ENCODE peak calls at places on chromosomes 5 and 9, in eight cellular contexts. One of them, this sample, is unnamed.

GRCh38 chr5:98403131-98403530 is 370.3 kb upstream of the RGMB start:
- DNase-seq in activated CD4-positive, CD25-positive, alpha-beta regulatory T cell treated with anti-CD3 and anti-CD28 coated beads, Interleukin-2, amount 50 U/mL, for 72 hours: no peak
- DNase-seq in H9: no peak
- DNase-seq in activated T-cell treated with anti-CD3 and anti-CD28 coated beads, Interleukin-2, amount 50 U/mL, for 72 hours: no peak
- DNase-seq in globus pallidus: no peak
- DNase-seq in epithelial cell of esophagus: no peak
- DNase-seq in EH: peak
- DNase-seq in AML-193: no peak
- DNase-seq in this sample: no peak

GRCh38 chr9:125904155-125904841 is 157.1 kb downstream of the PBX3 start:
- DNase-seq in activated CD4-positive, CD25-positive, alpha-beta regulatory T cell treated with anti-CD3 and anti-CD28 coated beads, Interleukin-2, amount 50 U/mL, for 72 hours: no peak
- DNase-seq in H9: no peak
- DNase-seq in activated T-cell treated with anti-CD3 and anti-CD28 coated beads, Interleukin-2, amount 50 U/mL, for 72 hours: no peak
- DNase-seq in globus pallidus: no peak
- DNase-seq in epithelial cell of esophagus: no peak
- DNase-seq in EH: peak
- DNase-seq in AML-193: peak
- DNase-seq in this sample: no peak

GRCh38 chr5:118354806-118355205 is 633.5 kb downstream of the DTWD2 start:
- DNase-seq in activated CD4-positive, CD25-positive, alpha-beta regulatory T cell treated with anti-CD3 and anti-CD28 coated beads, Interleukin-2, amount 50 U/mL, for 72 hours: no peak
- DNase-seq in H9: no peak
- DNase-seq in activated T-cell treated with anti-CD3 and anti-CD28 coated beads, Interleukin-2, amount 50 U/mL, for 72 hours: no peak
- DNase-seq in globus pallidus: no peak
- DNase-seq in epithelial cell of esophagus: no peak
- DNase-seq in EH: no peak
- DNase-seq in AML-193: no peak
- DNase-seq in this sample: no peak

GRCh38 chr5:140038373-140038957 is 4.6 kb downstream of the NRG2 start:
- DNase-seq in activated CD4-positive, CD25-positive, alpha-beta regulatory T cell treated with anti-CD3 and anti-CD28 coated beads, Interleukin-2, amount 50 U/mL, for 72 hours: no peak
- DNase-seq in H9: no peak
- DNase-seq in activated T-cell treated with anti-CD3 and anti-CD28 coated beads, Interleukin-2, amount 50 U/mL, for 72 hours: no peak
- DNase-seq in globus pallidus: peak
- DNase-seq in epithelial cell of esophagus: no peak
- DNase-seq in EH: peak
- DNase-seq in AML-193: no peak
- DNase-seq in this sample: no peak

GRCh38 chr5:151357792-151358191 is 10.4 kb upstream of the SLC36A2 start:
- DNase-seq in activated CD4-positive, CD25-positive, alpha-beta regulatory T cell treated with anti-CD3 and anti-CD28 coated beads, Interleukin-2, amount 50 U/mL, for 72 hours: no peak
- DNase-seq in H9: no peak
- DNase-seq in activated T-cell treated with anti-CD3 and anti-CD28 coated beads, Interleukin-2, amount 50 U/mL, for 72 hours: no peak
- DNase-seq in globus pallidus: no peak
- DNase-seq in epithelial cell of esophagus: peak
- DNase-seq in EH: peak
- DNase-seq in AML-193: no peak
- DNase-seq in this sample: no peak

GRCh38 chr5:135608361-135608760 is 29.6 kb upstream of the CXCL14 start:
- DNase-seq in activated CD4-positive, CD25-positive, alpha-beta regulatory T cell treated with anti-CD3 and anti-CD28 coated beads, Interleukin-2, amount 50 U/mL, for 72 hours: no peak
- DNase-seq in H9: no peak
- DNase-seq in activated T-cell treated with anti-CD3 and anti-CD28 coated beads, Interleukin-2, amount 50 U/mL, for 72 hours: no peak
- DNase-seq in globus pallidus: no peak
- DNase-seq in epithelial cell of esophagus: peak
- DNase-seq in EH: no peak
- DNase-seq in AML-193: no peak
- DNase-seq in this sample: no peak

GRCh38 chr9:121972501-121972981 is 120.6 kb downstream of the TTLL11 start:
- DNase-seq in activated CD4-positive, CD25-positive, alpha-beta regulatory T cell treated with anti-CD3 and anti-CD28 coated beads, Interleukin-2, amount 50 U/mL, for 72 hours: no peak
- DNase-seq in H9: no peak
- DNase-seq in activated T-cell treated with anti-CD3 and anti-CD28 coated beads, Interleukin-2, amount 50 U/mL, for 72 hours: no peak
- DNase-seq in globus pallidus: no peak
- DNase-seq in epithelial cell of esophagus: peak
- DNase-seq in EH: peak
- DNase-seq in AML-193: no peak
- DNase-seq in this sample: no peak

GRCh38 chr5:31066655-31067328 is 126.7 kb upstream of the CDH6 start:
- DNase-seq in activated CD4-positive, CD25-positive, alpha-beta regulatory T cell treated with anti-CD3 and anti-CD28 coated beads, Interleukin-2, amount 50 U/mL, for 72 hours: no peak
- DNase-seq in H9: no peak
- DNase-seq in activated T-cell treated with anti-CD3 and anti-CD28 coated beads, Interleukin-2, amount 50 U/mL, for 72 hours: no peak
- DNase-seq in globus pallidus: no peak
- DNase-seq in epithelial cell of esophagus: no peak
- DNase-seq in EH: peak
- DNase-seq in AML-193: no peak
- DNase-seq in this sample: no peak

GRCh38 chr5:157571357-157571827 is 4.2 kb downstream of the ADAM19 start:
- DNase-seq in activated CD4-positive, CD25-positive, alpha-beta regulatory T cell treated with anti-CD3 and anti-CD28 coated beads, Interleukin-2, amount 50 U/mL, for 72 hours: no peak
- DNase-seq in H9: no peak
- DNase-seq in activated T-cell treated with anti-CD3 and anti-CD28 coated beads, Interleukin-2, amount 50 U/mL, for 72 hours: peak
- DNase-seq in globus pallidus: peak
- DNase-seq in epithelial cell of esophagus: no peak
- DNase-seq in EH: peak
- DNase-seq in AML-193: peak
- DNase-seq in this sample: peak

GRCh38 chr5:1536298-1537165 is 12.8 kb upstream of the LPCAT1 start:
- DNase-seq in activated CD4-positive, CD25-positive, alpha-beta regulatory T cell treated with anti-CD3 and anti-CD28 coated beads, Interleukin-2, amount 50 U/mL, for 72 hours: peak
- DNase-seq in H9: peak
- DNase-seq in activated T-cell treated with anti-CD3 and anti-CD28 coated beads, Interleukin-2, amount 50 U/mL, for 72 hours: peak
- DNase-seq in globus pallidus: no peak
- DNase-seq in epithelial cell of esophagus: peak
- DNase-seq in EH: peak
- DNase-seq in AML-193: no peak
- DNase-seq in this sample: peak

GRCh38 chr5:179370490-179371122 is 25.3 kb upstream of the ADAMTS2 start:
- DNase-seq in activated CD4-positive, CD25-positive, alpha-beta regulatory T cell treated with anti-CD3 and anti-CD28 coated beads, Interleukin-2, amount 50 U/mL, for 72 hours: no peak
- DNase-seq in H9: no peak
- DNase-seq in activated T-cell treated with anti-CD3 and anti-CD28 coated beads, Interleukin-2, amount 50 U/mL, for 72 hours: no peak
- DNase-seq in globus pallidus: peak
- DNase-seq in epithelial cell of esophagus: no peak
- DNase-seq in EH: no peak
- DNase-seq in AML-193: no peak
- DNase-seq in this sample: no peak

GRCh38 chr5:61277781-61278180 is 54.3 kb upstream of the ZSWIM6 start:
- DNase-seq in activated CD4-positive, CD25-positive, alpha-beta regulatory T cell treated with anti-CD3 and anti-CD28 coated beads, Interleukin-2, amount 50 U/mL, for 72 hours: no peak
- DNase-seq in H9: no peak
- DNase-seq in activated T-cell treated with anti-CD3 and anti-CD28 coated beads, Interleukin-2, amount 50 U/mL, for 72 hours: no peak
- DNase-seq in globus pallidus: no peak
- DNase-seq in epithelial cell of esophagus: peak
- DNase-seq in EH: no peak
- DNase-seq in AML-193: no peak
- DNase-seq in this sample: no peak

GRCh38 chr9:14909631-14910177 is 524 bp downstream of the FREM1 start:
- DNase-seq in activated CD4-positive, CD25-positive, alpha-beta regulatory T cell treated with anti-CD3 and anti-CD28 coated beads, Interleukin-2, amount 50 U/mL, for 72 hours: no peak
- DNase-seq in H9: no peak
- DNase-seq in activated T-cell treated with anti-CD3 and anti-CD28 coated beads, Interleukin-2, amount 50 U/mL, for 72 hours: no peak
- DNase-seq in globus pallidus: no peak
- DNase-seq in epithelial cell of esophagus: no peak
- DNase-seq in EH: no peak
- DNase-seq in AML-193: no peak
- DNase-seq in this sample: no peak

GRCh38 chr5:154850255-154851062 is at the start of gene FAXDC2:
- DNase-seq in activated CD4-positive, CD25-positive, alpha-beta regulatory T cell treated with anti-CD3 and anti-CD28 coated beads, Interleukin-2, amount 50 U/mL, for 72 hours: no peak
- DNase-seq in H9: peak
- DNase-seq in activated T-cell treated with anti-CD3 and anti-CD28 coated beads, Interleukin-2, amount 50 U/mL, for 72 hours: no peak
- DNase-seq in globus pallidus: peak
- DNase-seq in epithelial cell of esophagus: peak
- DNase-seq in EH: peak
- DNase-seq in AML-193: no peak
- DNase-seq in this sample: no peak

GRCh38 chr9:19137282-19137681 is 10.0 kb upstream of the PLIN2 start:
- DNase-seq in activated CD4-positive, CD25-positive, alpha-beta regulatory T cell treated with anti-CD3 and anti-CD28 coated beads, Interleukin-2, amount 50 U/mL, for 72 hours: no peak
- DNase-seq in H9: no peak
- DNase-seq in activated T-cell treated with anti-CD3 and anti-CD28 coated beads, Interleukin-2, amount 50 U/mL, for 72 hours: no peak
- DNase-seq in globus pallidus: no peak
- DNase-seq in epithelial cell of esophagus: peak
- DNase-seq in EH: peak
- DNase-seq in AML-193: no peak
- DNase-seq in this sample: no peak

GRCh38 chr5:151184316-151185042 is 26.9 kb upstream of the ANXA6 start:
- DNase-seq in activated CD4-positive, CD25-positive, alpha-beta regulatory T cell treated with anti-CD3 and anti-CD28 coated beads, Interleukin-2, amount 50 U/mL, for 72 hours: no peak
- DNase-seq in H9: no peak
- DNase-seq in activated T-cell treated with anti-CD3 and anti-CD28 coated beads, Interleukin-2, amount 50 U/mL, for 72 hours: no peak
- DNase-seq in globus pallidus: no peak
- DNase-seq in epithelial cell of esophagus: no peak
- DNase-seq in EH: no peak
- DNase-seq in AML-193: no peak
- DNase-seq in this sample: no peak

GRCh38 chr9:105329729-105330082 is 85.3 kb downstream of the SLC44A1 start:
- DNase-seq in activated CD4-positive, CD25-positive, alpha-beta regulatory T cell treated with anti-CD3 and anti-CD28 coated beads, Interleukin-2, amount 50 U/mL, for 72 hours: no peak
- DNase-seq in H9: no peak
- DNase-seq in activated T-cell treated with anti-CD3 and anti-CD28 coated beads, Interleukin-2, amount 50 U/mL, for 72 hours: no peak
- DNase-seq in globus pallidus: no peak
- DNase-seq in epithelial cell of esophagus: no peak
- DNase-seq in EH: no peak
- DNase-seq in AML-193: peak
- DNase-seq in this sample: no peak

GRCh38 chr5:36150676-36151433 is 832 bp downstream of the LMBRD2 start:
- DNase-seq in activated CD4-positive, CD25-positive, alpha-beta regulatory T cell treated with anti-CD3 and anti-CD28 coated beads, Interleukin-2, amount 50 U/mL, for 72 hours: peak
- DNase-seq in H9: peak
- DNase-seq in activated T-cell treated with anti-CD3 and anti-CD28 coated beads, Interleukin-2, amount 50 U/mL, for 72 hours: peak
- DNase-seq in globus pallidus: no peak
- DNase-seq in epithelial cell of esophagus: peak
- DNase-seq in EH: peak
- DNase-seq in AML-193: peak
- DNase-seq in this sample: peak

GRCh38 chr5:31982661-31983060 is 191.5 kb downstream of the GOLPH3 start:
- DNase-seq in activated CD4-positive, CD25-positive, alpha-beta regulatory T cell treated with anti-CD3 and anti-CD28 coated beads, Interleukin-2, amount 50 U/mL, for 72 hours: no peak
- DNase-seq in H9: no peak
- DNase-seq in activated T-cell treated with anti-CD3 and anti-CD28 coated beads, Interleukin-2, amount 50 U/mL, for 72 hours: no peak
- DNase-seq in globus pallidus: no peak
- DNase-seq in epithelial cell of esophagus: no peak
- DNase-seq in EH: peak
- DNase-seq in AML-193: no peak
- DNase-seq in this sample: no peak

GRCh38 chr9:35856206-35856605 is 14.0 kb downstream of the OR13J1 start:
- DNase-seq in activated CD4-positive, CD25-positive, alpha-beta regulatory T cell treated with anti-CD3 and anti-CD28 coated beads, Interleukin-2, amount 50 U/mL, for 72 hours: no peak
- DNase-seq in H9: no peak
- DNase-seq in activated T-cell treated with anti-CD3 and anti-CD28 coated beads, Interleukin-2, amount 50 U/mL, for 72 hours: no peak
- DNase-seq in globus pallidus: no peak
- DNase-seq in epithelial cell of esophagus: no peak
- DNase-seq in EH: no peak
- DNase-seq in AML-193: no peak
- DNase-seq in this sample: no peak

GRCh38 chr9:33785914-33786313 is 9.4 kb upstream of the PRSS3 start:
- DNase-seq in activated CD4-positive, CD25-positive, alpha-beta regulatory T cell treated with anti-CD3 and anti-CD28 coated beads, Interleukin-2, amount 50 U/mL, for 72 hours: no peak
- DNase-seq in H9: no peak
- DNase-seq in activated T-cell treated with anti-CD3 and anti-CD28 coated beads, Interleukin-2, amount 50 U/mL, for 72 hours: no peak
- DNase-seq in globus pallidus: no peak
- DNase-seq in epithelial cell of esophagus: no peak
- DNase-seq in EH: peak
- DNase-seq in AML-193: no peak
- DNase-seq in this sample: no peak

GRCh38 chr9:12790026-12790425 is 15.2 kb downstream of the LURAP1L start:
- DNase-seq in activated CD4-positive, CD25-positive, alpha-beta regulatory T cell treated with anti-CD3 and anti-CD28 coated beads, Interleukin-2, amount 50 U/mL, for 72 hours: no peak
- DNase-seq in H9: no peak
- DNase-seq in activated T-cell treated with anti-CD3 and anti-CD28 coated beads, Interleukin-2, amount 50 U/mL, for 72 hours: no peak
- DNase-seq in globus pallidus: no peak
- DNase-seq in epithelial cell of esophagus: no peak
- DNase-seq in EH: no peak
- DNase-seq in AML-193: no peak
- DNase-seq in this sample: no peak

GRCh38 chr9:38715684-38716083 is 4.2 kb downstream of the FAM240B start:
- DNase-seq in activated CD4-positive, CD25-positive, alpha-beta regulatory T cell treated with anti-CD3 and anti-CD28 coated beads, Interleukin-2, amount 50 U/mL, for 72 hours: no peak
- DNase-seq in H9: no peak
- DNase-seq in activated T-cell treated with anti-CD3 and anti-CD28 coated beads, Interleukin-2, amount 50 U/mL, for 72 hours: no peak
- DNase-seq in globus pallidus: no peak
- DNase-seq in epithelial cell of esophagus: no peak
- DNase-seq in EH: no peak
- DNase-seq in AML-193: no peak
- DNase-seq in this sample: no peak

GRCh38 chr9:16267336-16268036 is 603.0 kb downstream of the BNC2 start:
- DNase-seq in activated CD4-positive, CD25-positive, alpha-beta regulatory T cell treated with anti-CD3 and anti-CD28 coated beads, Interleukin-2, amount 50 U/mL, for 72 hours: no peak
- DNase-seq in H9: peak
- DNase-seq in activated T-cell treated with anti-CD3 and anti-CD28 coated beads, Interleukin-2, amount 50 U/mL, for 72 hours: no peak
- DNase-seq in globus pallidus: no peak
- DNase-seq in epithelial cell of esophagus: no peak
- DNase-seq in EH: peak
- DNase-seq in AML-193: no peak
- DNase-seq in this sample: no peak

GRCh38 chr5:113067635-113068344 is 91.2 kb downstream of the DCP2 start:
- DNase-seq in activated CD4-positive, CD25-positive, alpha-beta regulatory T cell treated with anti-CD3 and anti-CD28 coated beads, Interleukin-2, amount 50 U/mL, for 72 hours: no peak
- DNase-seq in H9: peak
- DNase-seq in activated T-cell treated with anti-CD3 and anti-CD28 coated beads, Interleukin-2, amount 50 U/mL, for 72 hours: no peak
- DNase-seq in globus pallidus: peak
- DNase-seq in epithelial cell of esophagus: no peak
- DNase-seq in EH: no peak
- DNase-seq in AML-193: no peak
- DNase-seq in this sample: no peak

This sample was measured in T-helper 2 cell treated with Interferon-gamma antibody and Interleukin-4, amounts not matched to agents 5 μg/mL and 100 μg/mL, for 36 hours.